ENCODE peak calls at places on chromosomes 11 and 22, in six cellular contexts. R is left lung, G is psoas muscle, J is OCI-LY7, C is heart left ventricle, B is cardiac muscle cell. Y is an unnamed sample.

GRCh38 chr11:33936745-33937612 is 45.1 kb upstream of the LMO2 start:
- DNase-seq in J (no peak), R (peak; percentile 46), B (peak; percentile 73), C (peak; percentile 77), G (peak; percentile 82), Y (no peak)

GRCh38 chr22:44884968-44885805 is 124.6 kb downstream of the PHF21B start:
- DNase-seq in R (peak; percentile 23), B (no peak), C (no peak), J (no peak), G (peak; percentile 36), Y (no peak)

GRCh38 chr11:40140560-40140959 is 1318.9 kb downstream of the LRRC4C start:
- DNase-seq in C (no peak), R (no peak), J (no peak), G (no peak), B (no peak), Y (no peak)

GRCh38 chr11:94880216-94880615 is 93.1 kb downstream of the CWC15 start:
- DNase-seq in B (no peak), J (no peak), R (no peak), G (no peak), C (no peak), Y (no peak)

GRCh38 chr11:65862941-65863888 is 3.0 kb downstream of the MUS81 start:
- DNase-seq in B (no peak), J (no peak), C (peak; percentile 65), R (no peak), G (peak; percentile 59), Y (no peak)

GRCh38 chr11:76077575-76078150 is 128.6 kb downstream of the WNT11 start:
- DNase-seq in R (no peak), G (no peak), J (peak; percentile 8), C (no peak), B (no peak), Y (no peak)

GRCh38 chr11:27558401-27558800 is 51.8 kb upstream of the LIN7C start:
- DNase-seq in B (peak; percentile 27), J (no peak), C (no peak), G (no peak), R (no peak), Y (no peak)

GRCh38 chr11:65298131-65298535 is 16.5 kb upstream of the CDC42EP2 start:
- DNase-seq in C (peak; percentile 90), R (peak; percentile 62), J (no peak), G (peak; percentile 92), B (peak; percentile 76), Y (peak; percentile 81)

GRCh38 chr11:120977470-120977869 is 46.4 kb upstream of the TBCEL start:
- DNase-seq in B (no peak), C (no peak), R (no peak), J (no peak), G (no peak), Y (no peak)

GRCh38 chr11:102142333-102142732 is 32.1 kb downstream of the YAP1 start:
- DNase-seq in G (no peak), R (no peak), C (no peak), J (no peak), B (no peak), Y (no peak)

GRCh38 chr11:16577490-16577889 is 161.0 kb upstream of the C11orf58 start:
- DNase-seq in B (no peak), J (no peak), R (no peak), C (no peak), G (no peak), Y (no peak)

GRCh38 chr11:15106201-15106965 is 8.3 kb upstream of the INSC start:
- DNase-seq in G (no peak), C (no peak), R (no peak), J (no peak), B (peak; percentile 43), Y (no peak)

GRCh38 chr11:130847517-130847916 is 68.8 kb downstream of the SNX19 start:
- DNase-seq in R (no peak), G (no peak), B (peak; percentile 66), C (no peak), J (no peak), Y (no peak)

GRCh38 chr11:64605248-64605560 is 14.2 kb downstream of the SLC22A12 start:
- DNase-seq in B (no peak), J (no peak), G (no peak), C (no peak), R (no peak), Y (no peak)

GRCh38 chr11:8870461-8871282 is 40.3 kb upstream of the AKIP1 start:
- DNase-seq in R (peak; percentile 77), B (peak; percentile 79), G (peak; percentile 64), J (no peak), C (peak; percentile 76), Y (peak; percentile 89)

GRCh38 chr22:49780281-49780991 is 47.2 kb downstream of the BRD1 start:
- DNase-seq in B (no peak), C (no peak), J (no peak), G (peak; percentile 49), R (no peak), Y (peak; percentile 33)

GRCh38 chr11:118434123-118434552 is 2.2 kb upstream of the KMT2A start:
- DNase-seq in J (peak; percentile 85), G (no peak), C (no peak), R (no peak), B (peak; percentile 48), Y (no peak)

GRCh38 chr11:91081440-91082088 is 858.7 kb upstream of the CHORDC1 start:
- DNase-seq in G (peak; percentile 54), B (peak; percentile 56), J (no peak), C (no peak), R (no peak), Y (no peak)

GRCh38 chr11:10326080-10326964 is 21.4 kb downstream of the ADM start:
- DNase-seq in C (no peak), J (no peak), G (peak; percentile 58), B (peak; percentile 58), R (no peak), Y (peak; percentile 85)

GRCh38 chr11:57458410-57459111 is 1.8 kb upstream of the RTN4RL2 start:
- DNase-seq in G (peak; percentile 73), R (no peak), J (peak; percentile 33), C (peak; percentile 80), B (peak; percentile 50), Y (peak; percentile 70)

GRCh38 chr22:30116362-30117117 is 36.3 kb downstream of the HORMAD2 start:
- DNase-seq in J (no peak), R (no peak), C (no peak), G (no peak), B (peak; percentile 73), Y (peak; percentile 10)

GRCh38 chr11:61694971-61695706 is 14.9 kb downstream of the DAGLA start:
- DNase-seq in R (no peak), B (no peak), J (no peak), G (peak; percentile 91), C (no peak), Y (no peak)

GRCh38 chr11:71112990-71113389 is 139.4 kb downstream of the SHANK2 start:
- DNase-seq in G (no peak), C (no peak), R (no peak), J (no peak), B (no peak), Y (no peak)

GRCh38 chr11:98674390-98674789 is 346.4 kb upstream of the CNTN5 start:
- DNase-seq in C (no peak), J (no peak), R (no peak), B (no peak), G (no peak), Y (no peak)

DNA sequence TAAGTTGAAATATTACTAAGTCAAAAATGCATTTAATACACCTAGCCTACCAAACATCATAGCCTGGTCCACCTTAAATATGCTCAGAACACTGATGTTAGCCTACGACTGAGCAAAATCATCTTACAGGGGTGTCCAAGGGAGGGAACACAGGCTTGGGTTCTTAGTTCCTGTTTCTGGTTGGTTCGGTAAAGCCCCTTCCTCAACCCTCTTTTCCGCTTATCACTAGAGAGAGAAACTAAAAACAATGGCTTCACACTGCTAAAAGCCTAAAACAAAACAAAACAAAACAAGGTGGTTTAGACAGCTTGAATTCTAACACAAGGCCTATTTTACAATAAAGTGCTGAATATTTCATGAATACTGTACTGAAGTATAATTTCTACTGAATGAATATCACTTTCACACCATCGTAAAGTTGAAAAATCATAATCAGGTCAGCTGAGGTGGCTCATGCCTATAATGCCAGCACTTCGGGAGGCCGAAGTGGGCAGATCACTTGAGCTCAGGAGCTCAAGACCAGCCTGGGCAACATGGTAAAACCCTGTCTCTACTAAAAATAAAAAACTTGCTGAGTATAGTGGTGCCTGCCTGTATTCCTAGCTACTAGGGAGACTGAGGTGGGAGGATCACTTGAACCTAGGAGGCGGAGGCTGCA is 118.0 kb downstream of the SIK3 start:
- DNase-seq in J (peak; percentile 65), B (no peak), R (no peak), G (no peak), C (no peak), Y (no peak)
- H3K4me1 ChIP-seq in J (peaks cover 26% of the 10 kb centered on the region), B (no peaks in the 10 kb centered on the region), R (peaks cover 60% of the 10 kb centered on the region), G (peaks cover 34% of the 10 kb centered on the region), C (peaks cover 14% of the 10 kb centered on the region), Y (peaks cover 2% of the 10 kb centered on the region)

GRCh38 chr22:31749636-31750364 is at the start of gene PRR14L:
- DNase-seq in R (peak; percentile 99), B (peak; percentile 97), C (peak; percentile 99), J (peak; percentile 97), G (peak; percentile 98), Y (peak; percentile 99)
- TF ChIP-seq CTCF in R (no peak), B (peak; percentile 18), C (peak; percentile 24), J (peak; percentile 45), G (no peak), Y (no peak)

DNA sequence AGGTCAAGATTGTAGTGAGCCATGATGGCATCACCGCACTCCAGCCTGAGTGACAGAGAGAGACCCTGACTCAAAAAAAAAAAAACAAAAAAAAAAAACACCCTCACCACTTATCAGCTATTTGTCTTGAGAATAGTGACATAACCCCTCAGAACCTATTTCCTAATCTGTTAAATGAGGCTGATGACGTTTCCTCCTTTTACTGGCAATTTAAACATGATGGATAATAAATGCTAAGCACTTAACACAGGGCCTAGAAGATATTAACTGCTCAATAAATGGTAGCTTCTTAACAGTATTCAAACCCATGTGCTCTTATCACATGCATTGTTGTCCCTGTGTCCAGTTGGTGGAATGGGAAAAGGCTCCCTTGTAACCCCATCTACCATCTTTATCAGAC is 34.6 kb downstream of the LIMK2 start:
- DNase-seq in C (no peak), R (no peak), G (no peak), B (no peak), J (no peak), Y (no peak)
- H3K4me1 ChIP-seq in C (peaks cover 39% of the 10 kb centered on the region), R (peaks cover 85% of the 10 kb centered on the region), G (peaks cover 46% of the 10 kb centered on the region), B (peaks cover 24% of the 10 kb centered on the region), J (peaks cover 7% of the 10 kb centered on the region), Y (peaks cover 37% of the 10 kb centered on the region)

DNA sequence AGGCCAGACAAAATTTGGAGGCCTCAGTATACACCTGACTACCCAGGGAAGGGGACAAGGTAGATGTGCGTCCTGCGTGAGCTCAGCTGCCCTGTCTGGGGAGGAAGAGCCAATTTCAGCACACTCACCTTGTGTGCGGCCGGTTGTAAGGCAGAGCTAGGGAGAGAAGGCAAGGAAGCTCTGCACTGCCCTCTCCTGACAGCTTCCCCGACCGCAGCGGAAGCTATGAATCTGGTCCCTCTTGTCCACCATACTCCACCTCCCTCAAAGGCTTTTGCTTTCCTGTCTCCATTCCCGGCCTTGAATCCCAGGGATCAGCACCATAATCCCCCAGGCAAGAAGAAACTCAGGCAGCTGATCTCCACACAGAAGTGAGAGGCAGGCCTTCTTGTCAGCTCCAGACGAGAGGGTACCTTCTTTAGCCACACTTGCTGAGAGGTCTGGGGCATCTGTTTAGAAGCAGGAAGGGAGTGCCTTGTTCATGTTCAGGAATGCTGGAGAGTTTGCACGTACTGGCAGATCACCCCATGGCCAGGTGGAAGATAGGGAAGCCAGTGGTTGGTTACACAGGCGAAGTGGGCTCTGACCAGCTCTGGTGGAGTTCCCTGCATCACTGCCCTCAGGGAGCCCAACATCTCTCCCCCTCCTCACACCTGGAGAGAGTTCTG is 62.5 kb downstream of the FEZ1 start:
- DNase-seq in B (peak; percentile 67), R (no peak), C (no peak), G (peak; percentile 70), J (peak; percentile 39), Y (no peak)
- TF ChIP-seq CTCF in B (peak; percentile 73), R (peak; percentile 29), C (peak; percentile 47), G (peak; percentile 46), J (peak; percentile 70), Y (no peak)

GRCh38 chr22:46770726-46771125 is 8.3 kb downstream of the TBC1D22A start:
- DNase-seq in R (no peak), B (no peak), C (no peak), J (peak; percentile 29), G (no peak), Y (peak; percentile 54)
- H3K4me1 ChIP-seq in R (peaks cover 86% of the 10 kb centered on the region), B (peaks cover 14% of the 10 kb centered on the region), C (peaks cover 50% of the 10 kb centered on the region), J (peaks cover 81% of the 10 kb centered on the region), G (peaks cover 45% of the 10 kb centered on the region), Y (peaks cover 20% of the 10 kb centered on the region)